ENCODE peak calls at places on chromosomes 7 and 10, in six cellular contexts. M, K, F, A, I and S are unnamed samples.

GRCh38 chr10:22246680-22247391 is 29.0 kb upstream of the EBLN1 start:
- DNase-seq in M (peak; percentile 98), K (no peak), F (no peak), A (peak; percentile 34), I (peak; percentile 83), S (no peak)

GRCh38 chr10:21505711-21506278 is 19.7 kb downstream of the SKIDA1 start:
- DNase-seq in M (no peak), K (no peak), F (no peak), A (no peak), I (no peak), S (no peak)

GRCh38 chr7:112009081-112009480 is 197.1 kb downstream of the DOCK4 start:
- DNase-seq in M (peak; percentile 49), K (no peak), F (no peak), A (peak; percentile 83), I (no peak), S (no peak)

GRCh38 chr10:73894245-73894971 is 16.5 kb upstream of the PLAU start:
- DNase-seq in M (peak; percentile 91), K (no peak), F (no peak), A (peak; percentile 85), I (no peak), S (no peak)

GRCh38 chr7:117061751-117062150 is 108.5 kb downstream of the ST7 start:
- DNase-seq in M (no peak), K (no peak), F (no peak), A (peak; percentile 80), I (no peak), S (no peak)

GRCh38 chr10:86671419-86671818 is 3.1 kb downstream of the LDB3 start:
- DNase-seq in M (no peak), K (no peak), F (peak; percentile 80), A (no peak), I (no peak), S (no peak)

GRCh38 chr10:108090476-108091215 is 926.1 kb upstream of the SORCS1 start:
- DNase-seq in M (no peak), K (no peak), F (no peak), A (no peak), I (no peak), S (no peak)

GRCh38 chr10:11270135-11270857 is 252.6 kb downstream of the CELF2 start:
- DNase-seq in M (peak; percentile 80), K (peak; percentile 75), F (peak; percentile 55), A (peak; percentile 53), I (peak; percentile 56), S (no peak)

GRCh38 chr10:103765981-103766380 is 89.4 kb downstream of the SH3PXD2A start:
- DNase-seq in M (no peak), K (peak; percentile 38), F (peak; percentile 38), A (peak; percentile 12), I (no peak), S (no peak)

GRCh38 chr10:78551184-78552005 is 517.4 kb upstream of the ZMIZ1 start:
- DNase-seq in M (no peak), K (no peak), F (no peak), A (no peak), I (no peak), S (no peak)

GRCh38 chr7:79329464-79329863 is 124.0 kb downstream of the MAGI2 start:
- DNase-seq in M (no peak), K (no peak), F (no peak), A (no peak), I (no peak), S (no peak)

GRCh38 chr10:130018253-130018652 is 54.2 kb upstream of the EBF3 start:
- DNase-seq in M (peak; percentile 26), K (no peak), F (no peak), A (peak; percentile 63), I (no peak), S (no peak)

GRCh38 chr7:82740246-82740848 is 296.8 kb upstream of the CACNA2D1 start:
- DNase-seq in M (peak; percentile 76), K (peak; percentile 37), F (no peak), A (peak; percentile 72), I (peak; percentile 18), S (no peak)

GRCh38 chr7:120825152-120825551 is 32.8 kb downstream of the TSPAN12 start:
- DNase-seq in M (no peak), K (no peak), F (no peak), A (peak; percentile 46), I (no peak), S (no peak)

GRCh38 chr7:135692055-135692454 is 29.7 kb downstream of the STMP1 start:
- DNase-seq in M (no peak), K (no peak), F (no peak), A (peak; percentile 57), I (no peak), S (no peak)

GRCh38 chr10:102375250-102375649 is 20.3 kb upstream of the NFKB2 start:
- DNase-seq in M (no peak), K (no peak), F (no peak), A (no peak), I (no peak), S (no peak)

GRCh38 chr7:23012797-23013714 is 874 bp downstream of the HYCC1 start:
- DNase-seq in M (no peak), K (peak; percentile 28), F (no peak), A (no peak), I (peak; percentile 12), S (peak; percentile 86)

GRCh38 chr10:9833871-9834454 is 1183.7 kb upstream of the CELF2 start:
- DNase-seq in M (no peak), K (no peak), F (no peak), A (no peak), I (no peak), S (no peak)

GRCh38 chr10:131830446-131831130 is 70.2 kb upstream of the PPP2R2D start:
- DNase-seq in M (no peak), K (no peak), F (no peak), A (no peak), I (no peak), S (peak; percentile 54)

GRCh38 chr7:41148521-41148951 is 554.4 kb downstream of the INHBA start:
- DNase-seq in M (peak; percentile 61), K (no peak), F (no peak), A (peak; percentile 91), I (no peak), S (no peak)

GRCh38 chr10:49112098-49112497 is 3.2 kb downstream of the VSTM4 start:
- DNase-seq in M (no peak), K (no peak), F (no peak), A (no peak), I (no peak), S (no peak)

GRCh38 chr10:119370972-119371703 is 163.8 kb downstream of the GRK5 start:
- DNase-seq in M (peak; percentile 88), K (no peak), F (peak; percentile 57), A (peak; percentile 94), I (no peak), S (peak; percentile 92)

GRCh38 chr10:95896066-95896850 is 11.5 kb upstream of the CC2D2B start:
- DNase-seq in M (no peak), K (no peak), F (no peak), A (no peak), I (no peak), S (no peak)

GRCh38 chr10:30813872-30814471 is 184.4 kb upstream of the LYZL2 start:
- DNase-seq in M (peak; percentile 67), K (no peak), F (no peak), A (peak; percentile 85), I (no peak), S (no peak)
- H3K27ac ChIP-seq in M (no peak overlapping the region), K (no peak overlapping the region), F (no peak overlapping the region), A (no peak overlapping the region), I (no peak overlapping the region), S (peak overlapping the region; percentile 12)

GRCh38 chr7:140084972-140085371 is 22.2 kb upstream of the PARP12 start:
- DNase-seq in M (no peak), K (no peak), F (no peak), A (no peak), I (no peak), S (no peak)
- H3K27ac ChIP-seq in M (no peak overlapping the region), K (no peak overlapping the region), F (no peak overlapping the region), A (no peak overlapping the region), I (no peak overlapping the region), S (no peak overlapping the region)

DNA sequence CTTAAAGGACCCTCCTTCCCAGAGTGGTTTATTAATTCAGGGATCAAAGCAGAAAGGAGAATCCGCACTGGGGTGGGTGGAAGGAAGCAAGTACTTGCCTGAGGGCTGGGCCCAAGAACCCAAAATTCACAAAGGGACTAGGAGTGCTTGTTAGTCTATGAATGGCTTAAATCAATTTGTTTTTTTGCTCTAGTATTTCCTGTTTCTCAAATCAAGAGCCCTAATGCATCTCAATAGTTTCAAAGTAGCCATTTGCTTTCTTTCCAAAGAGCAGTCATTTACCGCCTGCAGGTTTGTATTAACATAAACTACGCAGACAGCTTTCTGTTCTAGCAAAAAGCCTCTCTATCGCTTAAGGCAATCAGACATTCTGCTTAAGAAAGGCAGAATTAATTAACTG is 44.2 kb upstream of the SLC35G1 start:
- DNase-seq in M (no peak), K (no peak), F (no peak), A (no peak), I (no peak), S (no peak)
- H3K27ac ChIP-seq in M (no peak overlapping the region), K (no peak overlapping the region), F (no peak overlapping the region), A (no peak overlapping the region), I (no peak overlapping the region), S (no peak overlapping the region)

GRCh38 chr10:50855461-50855860 is 30.0 kb downstream of the A1CF start:
- DNase-seq in M (no peak), K (no peak), F (no peak), A (no peak), I (no peak), S (no peak)
- H3K27ac ChIP-seq in M (no peak overlapping the region), K (peak overlapping the region; percentile 57), F (no peak overlapping the region), A (no peak overlapping the region), I (no peak overlapping the region), S (no peak overlapping the region)